ENCODE peak calls at places on chromosomes 7 and 10, in five cellular contexts. One of them, this sample, is unnamed.

GRCh38 chr7:39624202-39624807 is 933 bp downstream of the RALA start:
- DNase-seq in naive B cell: peak
- DNase-seq in NCI-H2107: no peak
- DNase-seq in RPMI8226: peak
- DNase-seq in HS-5: no peak
- DNase-seq in this sample: no peak

GRCh38 chr7:47710201-47710935 is 128.5 kb upstream of the TNS3 start:
- DNase-seq in naive B cell: no peak
- DNase-seq in NCI-H2107: no peak
- DNase-seq in RPMI8226: no peak
- DNase-seq in HS-5: no peak
- DNase-seq in this sample: no peak

GRCh38 chr7:94431203-94431602 is 36.5 kb downstream of the COL1A2 start:
- DNase-seq in naive B cell: no peak
- DNase-seq in NCI-H2107: no peak
- DNase-seq in RPMI8226: no peak
- DNase-seq in HS-5: no peak
- DNase-seq in this sample: no peak

GRCh38 chr7:123864966-123865365 is 20.0 kb downstream of the HYAL4 start:
- DNase-seq in naive B cell: no peak
- DNase-seq in NCI-H2107: no peak
- DNase-seq in RPMI8226: no peak
- DNase-seq in HS-5: no peak
- DNase-seq in this sample: no peak

GRCh38 chr7:66523409-66523808 is 105.3 kb upstream of the KCTD7 start:
- DNase-seq in naive B cell: no peak
- DNase-seq in NCI-H2107: no peak
- DNase-seq in RPMI8226: no peak
- DNase-seq in HS-5: no peak
- DNase-seq in this sample: no peak

GRCh38 chr7:101537205-101537604 is 91.9 kb downstream of the MYL10 start:
- DNase-seq in naive B cell: no peak
- DNase-seq in NCI-H2107: no peak
- DNase-seq in RPMI8226: no peak
- DNase-seq in HS-5: no peak
- DNase-seq in this sample: peak

GRCh38 chr10:80110986-80111385 is 21.5 kb upstream of the PLAC9 start:
- DNase-seq in naive B cell: no peak
- DNase-seq in NCI-H2107: no peak
- DNase-seq in RPMI8226: no peak
- DNase-seq in HS-5: no peak
- DNase-seq in this sample: no peak

GRCh38 chr7:84083846-84084245 is 110.7 kb downstream of the SEMA3A start:
- DNase-seq in naive B cell: no peak
- DNase-seq in NCI-H2107: no peak
- DNase-seq in RPMI8226: no peak
- DNase-seq in HS-5: no peak
- DNase-seq in this sample: no peak

GRCh38 chr7:142835487-142835886 is 19.4 kb upstream of the EPHB6 start:
- DNase-seq in naive B cell: no peak
- DNase-seq in NCI-H2107: no peak
- DNase-seq in RPMI8226: no peak
- DNase-seq in HS-5: no peak
- DNase-seq in this sample: no peak

GRCh38 chr10:45319702-45320101 is 4.3 kb upstream of the OR13A1 start:
- DNase-seq in naive B cell: no peak
- DNase-seq in NCI-H2107: no peak
- DNase-seq in RPMI8226: no peak
- DNase-seq in HS-5: no peak
- DNase-seq in this sample: no peak

GRCh38 chr10:4847580-4848020 is 21.6 kb downstream of the AKR1E2 start:
- DNase-seq in naive B cell: no peak
- DNase-seq in NCI-H2107: no peak
- DNase-seq in RPMI8226: no peak
- DNase-seq in HS-5: no peak
- DNase-seq in this sample: peak

GRCh38 chr7:114703677-114704076 is 218.2 kb upstream of the MDFIC start:
- DNase-seq in naive B cell: no peak
- DNase-seq in NCI-H2107: no peak
- DNase-seq in RPMI8226: no peak
- DNase-seq in HS-5: peak
- DNase-seq in this sample: no peak

GRCh38 chr10:59904431-59905065 is 1.8 kb downstream of the CCDC6 start:
- DNase-seq in naive B cell: no peak
- DNase-seq in NCI-H2107: no peak
- DNase-seq in RPMI8226: no peak
- DNase-seq in HS-5: no peak
- DNase-seq in this sample: no peak

GRCh38 chr7:47651355-47652317 is 69.7 kb upstream of the TNS3 start:
- DNase-seq in naive B cell: no peak
- DNase-seq in NCI-H2107: no peak
- DNase-seq in RPMI8226: no peak
- DNase-seq in HS-5: peak
- DNase-seq in this sample: peak

GRCh38 chr10:35492387-35493195 is 112.5 kb upstream of the GJD4 start:
- DNase-seq in naive B cell: no peak
- DNase-seq in NCI-H2107: no peak
- DNase-seq in RPMI8226: no peak
- DNase-seq in HS-5: no peak
- DNase-seq in this sample: no peak

GRCh38 chr10:47326927-47327330 is 4.7 kb downstream of the GDF2 start:
- DNase-seq in naive B cell: no peak
- DNase-seq in NCI-H2107: no peak
- DNase-seq in RPMI8226: no peak
- DNase-seq in HS-5: no peak
- DNase-seq in this sample: no peak

GRCh38 chr7:12281026-12281425 is 69.9 kb downstream of the TMEM106B start:
- DNase-seq in naive B cell: no peak
- DNase-seq in NCI-H2107: no peak
- DNase-seq in RPMI8226: no peak
- DNase-seq in HS-5: peak
- DNase-seq in this sample: no peak

GRCh38 chr7:103394566-103394965 is 47.1 kb downstream of the PSMC2 start:
- DNase-seq in naive B cell: no peak
- DNase-seq in NCI-H2107: no peak
- DNase-seq in RPMI8226: no peak
- DNase-seq in HS-5: no peak
- DNase-seq in this sample: no peak

GRCh38 chr10:92692697-92693533 is 3.2 kb downstream of the HHEX start:
- DNase-seq in naive B cell: no peak
- DNase-seq in NCI-H2107: no peak
- DNase-seq in RPMI8226: no peak
- DNase-seq in HS-5: no peak
- DNase-seq in this sample: no peak

GRCh38 chr7:88357295-88357694 is 50.6 kb upstream of the STEAP4 start:
- DNase-seq in naive B cell: no peak
- DNase-seq in NCI-H2107: no peak
- DNase-seq in RPMI8226: peak
- DNase-seq in HS-5: no peak
- DNase-seq in this sample: no peak

GRCh38 chr7:47375121-47375551 is 206.8 kb downstream of the TNS3 start:
- DNase-seq in naive B cell: no peak
- DNase-seq in NCI-H2107: no peak
- DNase-seq in RPMI8226: no peak
- DNase-seq in HS-5: no peak
- DNase-seq in this sample: no peak

GRCh38 chr10:35398355-35398754 is 62.0 kb downstream of the CCNY start:
- DNase-seq in naive B cell: no peak
- DNase-seq in NCI-H2107: no peak
- DNase-seq in RPMI8226: no peak
- DNase-seq in HS-5: no peak
- DNase-seq in this sample: no peak

GRCh38 chr7:158318511-158318913 is 269.1 kb downstream of the PTPRN2 start:
- DNase-seq in naive B cell: no peak
- DNase-seq in NCI-H2107: no peak
- DNase-seq in RPMI8226: no peak
- DNase-seq in HS-5: no peak
- DNase-seq in this sample: no peak

GRCh38 chr7:36096460-36097095 is 56.5 kb upstream of the EEPD1 start:
- DNase-seq in naive B cell: no peak
- DNase-seq in NCI-H2107: no peak
- DNase-seq in RPMI8226: no peak
- DNase-seq in HS-5: no peak
- DNase-seq in this sample: no peak

GRCh38 chr10:8034666-8035640 is 19.5 kb upstream of the GATA3 start:
- DNase-seq in naive B cell: no peak
- DNase-seq in NCI-H2107: no peak
- DNase-seq in RPMI8226: no peak
- DNase-seq in HS-5: no peak
- DNase-seq in this sample: no peak

GRCh38 chr7:116938678-116939077 is 14.6 kb upstream of the ST7 start:
- DNase-seq in naive B cell: no peak
- DNase-seq in NCI-H2107: no peak
- DNase-seq in RPMI8226: no peak
- DNase-seq in HS-5: no peak
- DNase-seq in this sample: no peak

GRCh38 chr7:114087674-114088539 is 169.1 kb upstream of the PPP1R3A start:
- DNase-seq in naive B cell: no peak
- DNase-seq in NCI-H2107: no peak
- DNase-seq in RPMI8226: peak
- DNase-seq in HS-5: no peak
- DNase-seq in this sample: no peak

GRCh38 chr7:100785878-100786277 is 41.4 kb downstream of the EPHB4 start:
- DNase-seq in naive B cell: no peak
- DNase-seq in NCI-H2107: no peak
- DNase-seq in RPMI8226: no peak
- DNase-seq in HS-5: no peak
- DNase-seq in this sample: no peak

GRCh38 chr7:75994388-75995051 is at the start of gene TMEM120A:
- DNase-seq in naive B cell: peak
- DNase-seq in NCI-H2107: peak
- DNase-seq in RPMI8226: peak
- DNase-seq in HS-5: peak
- DNase-seq in this sample: peak

GRCh38 chr10:132992433-132993215 is 50.3 kb upstream of the CFAP46 start:
- DNase-seq in naive B cell: no peak
- DNase-seq in NCI-H2107: no peak
- DNase-seq in RPMI8226: no peak
- DNase-seq in HS-5: no peak
- DNase-seq in this sample: no peak

This sample was measured in HTR-8/SVneo.